ENCODE peak calls at places on chromosome 20, in seven cellular contexts. One of them, this sample, is unnamed.

GRCh38 chr20:63706852-63707557 is 771 bp downstream of the ARFRP1 start:
- DNase-seq in T-cell: peak
- DNase-seq in left colon: peak
- DNase-seq in kidney epithelial cell: no peak
- DNase-seq in NCI-H1092: no peak
- DNase-seq in LNCaP clone FGC: peak
- DNase-seq in heart left ventricle: no peak
- DNase-seq in this sample: no peak

GRCh38 chr20:17946040-17946439 is 22.6 kb downstream of the SNX5 start:
- DNase-seq in left colon: no peak
- DNase-seq in kidney epithelial cell: no peak
- DNase-seq in T-cell: no peak
- DNase-seq in heart left ventricle: no peak
- DNase-seq in NCI-H1092: no peak
- DNase-seq in LNCaP clone FGC: no peak
- DNase-seq in this sample: no peak

GRCh38 chr20:40532103-40532502 is 156.9 kb downstream of the MAFB start:
- DNase-seq in left colon: no peak
- DNase-seq in heart left ventricle: no peak
- DNase-seq in kidney epithelial cell: no peak
- DNase-seq in NCI-H1092: no peak
- DNase-seq in T-cell: no peak
- DNase-seq in LNCaP clone FGC: peak
- DNase-seq in this sample: no peak

GRCh38 chr20:63267681-63268080 is 4.9 kb upstream of the ARFGAP1 start:
- DNase-seq in kidney epithelial cell: no peak
- DNase-seq in left colon: no peak
- DNase-seq in T-cell: no peak
- DNase-seq in LNCaP clone FGC: no peak
- DNase-seq in NCI-H1092: no peak
- DNase-seq in heart left ventricle: no peak
- DNase-seq in this sample: no peak

GRCh38 chr20:57990396-57990987 is 238.0 kb downstream of the ANKRD60 start:
- DNase-seq in left colon: no peak
- DNase-seq in NCI-H1092: no peak
- DNase-seq in LNCaP clone FGC: no peak
- DNase-seq in T-cell: no peak
- DNase-seq in kidney epithelial cell: no peak
- DNase-seq in heart left ventricle: no peak
- DNase-seq in this sample: no peak

GRCh38 chr20:57579331-57579897 is 18.5 kb downstream of the PCK1 start:
- DNase-seq in LNCaP clone FGC: no peak
- DNase-seq in heart left ventricle: no peak
- DNase-seq in kidney epithelial cell: no peak
- DNase-seq in NCI-H1092: no peak
- DNase-seq in left colon: no peak
- DNase-seq in T-cell: no peak
- DNase-seq in this sample: no peak

GRCh38 chr20:63782051-63782471 is 42.5 kb downstream of the SLC2A4RG start:
- DNase-seq in kidney epithelial cell: no peak
- DNase-seq in LNCaP clone FGC: no peak
- DNase-seq in left colon: peak
- DNase-seq in T-cell: peak
- DNase-seq in NCI-H1092: no peak
- DNase-seq in heart left ventricle: peak
- DNase-seq in this sample: no peak

GRCh38 chr20:34164569-34164968 is 52.5 kb upstream of the EIF2S2 start:
- DNase-seq in heart left ventricle: no peak
- DNase-seq in NCI-H1092: no peak
- DNase-seq in T-cell: no peak
- DNase-seq in kidney epithelial cell: no peak
- DNase-seq in LNCaP clone FGC: no peak
- DNase-seq in left colon: no peak
- DNase-seq in this sample: no peak

GRCh38 chr20:41048475-41049242 is 20.0 kb downstream of the TOP1 start:
- DNase-seq in T-cell: no peak
- DNase-seq in LNCaP clone FGC: no peak
- DNase-seq in NCI-H1092: no peak
- DNase-seq in kidney epithelial cell: no peak
- DNase-seq in heart left ventricle: no peak
- DNase-seq in left colon: no peak
- DNase-seq in this sample: no peak

GRCh38 chr20:3670511-3670910 is 7.3 kb upstream of the GFRA4 start:
- DNase-seq in kidney epithelial cell: no peak
- DNase-seq in T-cell: no peak
- DNase-seq in LNCaP clone FGC: no peak
- DNase-seq in heart left ventricle: peak
- DNase-seq in NCI-H1092: no peak
- DNase-seq in left colon: no peak
- DNase-seq in this sample: no peak

GRCh38 chr20:10217517-10218410 is 866 bp upstream of the SNAP25 start:
- DNase-seq in LNCaP clone FGC: no peak
- DNase-seq in NCI-H1092: peak
- DNase-seq in heart left ventricle: no peak
- DNase-seq in T-cell: no peak
- DNase-seq in left colon: no peak
- DNase-seq in kidney epithelial cell: peak
- DNase-seq in this sample: no peak

GRCh38 chr20:11158146-11158545 is 484.3 kb upstream of the JAG1 start:
- DNase-seq in kidney epithelial cell: no peak
- DNase-seq in NCI-H1092: no peak
- DNase-seq in T-cell: no peak
- DNase-seq in LNCaP clone FGC: no peak
- DNase-seq in heart left ventricle: no peak
- DNase-seq in left colon: no peak
- DNase-seq in this sample: no peak